ENCODE peak calls at places on chromosomes 11 and 22, in five cellular contexts. G is PC-3, U is germinal center, X is heart left ventricle, F is NCI-H1436. E is an unnamed sample.

GRCh38 chr11:19403196-19403895 is 162.6 kb upstream of the E2F8 start:
- DNase-seq in G (no peak), U (no peak), X (no peak), F (no peak), E (no peak)

GRCh38 chr11:68965901-68966868 is 14.6 kb downstream of the MRGPRD start:
- DNase-seq in G (no peak), U (no peak), X (no peak), F (no peak), E (no peak)

GRCh38 chr11:46741600-46742484 is 22.8 kb downstream of the F2 start:
- DNase-seq in G (no peak), U (no peak), X (no peak), F (no peak), E (no peak)

GRCh38 chr11:131099746-131100145 is 183.5 kb upstream of the SNX19 start:
- DNase-seq in G (peak; percentile 46), U (no peak), X (no peak), F (no peak), E (no peak)

GRCh38 chr11:48082771-48083170 is 102.4 kb downstream of the PTPRJ start:
- DNase-seq in G (no peak), U (no peak), X (no peak), F (no peak), E (no peak)

GRCh38 chr11:67501854-67502253 is 3.3 kb downstream of the PITPNM1 start:
- DNase-seq in G (no peak), U (no peak), X (no peak), F (no peak), E (no peak)

GRCh38 chr11:12746593-12747097 is 72.4 kb downstream of the TEAD1 start:
- DNase-seq in G (peak; percentile 14), U (no peak), X (peak; percentile 74), F (peak; percentile 90), E (no peak)

GRCh38 chr11:109197656-109198055 is 224.3 kb upstream of the C11orf87 start:
- DNase-seq in G (no peak), U (no peak), X (no peak), F (no peak), E (no peak)

GRCh38 chr22:49008682-49009235 is 818.9 kb downstream of the BRD1 start:
- DNase-seq in G (no peak), U (no peak), X (no peak), F (no peak), E (no peak)

E was measured in GM13977.